ENCODE peak calls at places on chromosomes 7 and 10, in ten cellular contexts. V is astrocyte of the spinal cord, R is mucosa of descending colon, E is GM10248, Z is uterus, J is psoas muscle, C is epithelial cell of esophagus, M is HFFc6, T is cardiac muscle cell, B is GM12865. Y is an unnamed sample.

GRCh38 chr10:86252573-86252972 is 114.0 kb downstream of the GRID1 start:
- DNase-seq in V (no peak), C (no peak), M (no peak), E (no peak), Z (no peak), J (no peak), B (no peak), R (no peak), T (no peak), Y (no peak)

GRCh38 chr10:22626784-22627183 is 87.6 kb downstream of the PIP4K2A start:
- DNase-seq in J (no peak), Z (no peak), T (no peak), M (no peak), B (no peak), E (no peak), C (no peak), R (no peak), V (no peak), Y (no peak)

GRCh38 chr10:31322647-31323046 is 3.6 kb downstream of the ZEB1 start:
- DNase-seq in B (peak), V (no peak), J (no peak), R (no peak), T (no peak), C (no peak), Z (no peak), M (no peak), E (peak), Y (no peak)

GRCh38 chr7:130874071-130874915 is 140.3 kb upstream of the KLF14 start:
- DNase-seq in M (no peak), V (no peak), Z (no peak), J (no peak), T (no peak), C (no peak), R (no peak), E (no peak), B (no peak), Y (no peak)

GRCh38 chr7:139737221-139738100 is 40.3 kb downstream of the HIPK2 start:
- DNase-seq in B (no peak), T (no peak), J (no peak), E (no peak), V (peak), C (no peak), Z (no peak), R (no peak), M (no peak), Y (no peak)

GRCh38 chr7:115477193-115477651 is 553.3 kb downstream of the TFEC start:
- DNase-seq in Z (peak), T (peak), J (peak), E (no peak), V (peak), M (no peak), R (peak), C (peak), B (no peak), Y (peak)

GRCh38 chr7:23864984-23865383 is 155.0 kb downstream of the STK31 start:
- DNase-seq in Z (no peak), R (no peak), C (peak), E (no peak), B (no peak), J (no peak), V (peak), M (no peak), T (no peak), Y (no peak)

GRCh38 chr7:64621656-64622055 is 44.3 kb upstream of the ZNF107 start:
- DNase-seq in M (no peak), R (no peak), V (no peak), Z (no peak), B (no peak), E (no peak), C (no peak), T (no peak), J (no peak), Y (no peak)

GRCh38 chr7:152462995-152463713 is 27.4 kb upstream of the KMT2C start:
- DNase-seq in Z (peak), C (peak), R (no peak), J (no peak), T (peak), E (peak), B (no peak), V (peak), M (peak), Y (no peak)

GRCh38 chr7:69395072-69395714 is 203.1 kb upstream of the AUTS2 start:
- DNase-seq in T (no peak), M (no peak), Z (peak), C (no peak), R (no peak), V (peak), B (no peak), E (no peak), J (no peak), Y (no peak)

GRCh38 chr10:14056545-14057332 is 274.0 kb downstream of the FRMD4A start:
- DNase-seq in J (no peak), T (no peak), E (no peak), M (peak), B (no peak), C (peak), V (peak), R (no peak), Z (no peak), Y (no peak)

GRCh38 chr10:89426230-89426868 is 12.0 kb downstream of the IFIT5 start:
- DNase-seq in R (no peak), T (peak), J (no peak), V (peak), C (peak), Z (no peak), M (peak), B (peak), E (peak), Y (peak)

GRCh38 chr10:71878327-71879034 is 27.4 kb upstream of the PSAP start:
- DNase-seq in B (peak), T (no peak), M (no peak), C (no peak), R (peak), V (no peak), J (no peak), E (no peak), Z (no peak), Y (no peak)

GRCh38 chr10:133309111-133309719 is 501 bp downstream of the ZNF511 start:
- DNase-seq in M (peak), B (peak), R (peak), J (peak), E (peak), T (peak), V (peak), Z (peak), C (peak), Y (peak)

GRCh38 chr7:42099837-42100508 is 137.0 kb downstream of the GLI3 start:
- DNase-seq in M (no peak), T (no peak), V (no peak), Z (no peak), B (no peak), R (no peak), C (peak), J (no peak), E (no peak), Y (no peak)

GRCh38 chr7:34747842-34748241 is 89.8 kb downstream of the NPSR1 start:
- DNase-seq in J (no peak), V (peak), C (peak), R (no peak), E (no peak), M (no peak), T (no peak), B (no peak), Z (no peak), Y (no peak)

GRCh38 chr7:142632291-142633134 is 116.8 kb upstream of the PRSS1 start:
- DNase-seq in C (peak), B (peak), E (peak), M (peak), V (peak), J (no peak), R (no peak), T (peak), Z (no peak), Y (peak)

GRCh38 chr10:66625709-66626590 is 299.9 kb upstream of the LRRTM3 start:
- DNase-seq in V (no peak), Z (no peak), J (no peak), R (no peak), E (no peak), C (no peak), M (no peak), T (no peak), B (no peak), Y (no peak)

GRCh38 chr10:60141916-60142559 is 235.7 kb upstream of the CCDC6 start:
- DNase-seq in V (no peak), Z (no peak), M (no peak), E (no peak), B (no peak), R (no peak), T (no peak), J (no peak), C (no peak), Y (no peak)

GRCh38 chr10:131323880-131324279 is 12.4 kb upstream of the TCERG1L start:
- DNase-seq in E (no peak), M (no peak), Z (no peak), T (no peak), B (no peak), C (no peak), R (no peak), V (no peak), J (no peak), Y (no peak)

GRCh38 chr7:3592438-3593134 is 291.5 kb downstream of the SDK1 start:
- DNase-seq in M (no peak), Z (no peak), V (peak), B (no peak), C (no peak), R (no peak), T (no peak), J (no peak), E (no peak), Y (no peak)
- TF ChIP-seq CTCF in M (no peak), Z (no peak), V (peak), B (no peak), C (no peak), R (no peak), T (no peak), J (no peak), E (no peak), Y (no peak)

GRCh38 chr10:37495415-37495814 is 362.0 kb downstream of the ZNF248 start:
- DNase-seq in B (peak), J (no peak), T (no peak), C (peak), Z (no peak), E (no peak), M (no peak), V (no peak), R (no peak), Y (no peak)
- TF ChIP-seq CTCF in B (peak), J (peak), T (no peak), C (peak), Z (peak), E (no peak), M (peak), V (no peak), R (no peak), Y (peak)

DNA sequence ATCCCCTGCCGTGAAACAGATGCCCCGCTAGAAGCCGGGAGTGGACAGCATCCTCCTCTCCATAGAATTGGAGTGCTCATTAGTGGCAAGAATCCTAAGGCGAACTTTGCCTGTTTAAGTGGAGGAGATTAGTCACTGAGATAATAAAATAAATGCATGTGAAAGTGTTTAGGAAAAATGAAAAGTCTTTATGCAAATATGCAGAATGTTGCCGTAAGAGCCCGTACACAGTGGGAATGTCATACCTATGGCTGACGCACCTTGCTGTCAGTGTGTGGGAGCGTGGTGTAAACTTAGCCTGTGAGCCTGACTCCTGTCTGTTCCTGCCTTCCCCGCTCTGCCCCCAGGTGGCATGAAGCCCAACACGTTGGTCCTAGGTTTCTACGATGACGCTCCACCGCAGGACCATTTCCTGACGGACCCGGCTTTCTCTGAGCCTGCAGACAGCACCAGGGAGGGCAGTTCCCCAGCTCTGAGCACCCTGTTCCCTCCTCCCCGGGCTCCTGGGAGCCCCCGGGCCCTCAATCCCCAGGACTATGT is 1.7 kb upstream of the TRIP6 start:
- DNase-seq in E (no peak), C (peak), Z (no peak), M (no peak), B (no peak), T (no peak), V (peak), J (no peak), R (no peak), Y (no peak)
- TF ChIP-seq CTCF in E (no peak), C (peak), Z (no peak), M (peak), B (no peak), T (no peak), V (no peak), J (no peak), R (no peak), Y (no peak)

GRCh38 chr7:156651472-156651871 is 10.9 kb downstream of the RNF32 start:
- DNase-seq in V (no peak), Z (no peak), R (no peak), C (no peak), B (no peak), M (no peak), J (no peak), T (no peak), E (no peak), Y (no peak)

GRCh38 chr7:156655232-156655628 is 14.7 kb downstream of the RNF32 start:
- DNase-seq in E (no peak), T (no peak), M (no peak), R (no peak), J (no peak), C (no peak), Z (no peak), V (no peak), B (peak), Y (no peak)

GRCh38 chr7:156652886-156653568 is 12.5 kb downstream of the RNF32 start:
- DNase-seq in R (no peak), J (no peak), Z (no peak), C (peak), E (no peak), B (no peak), V (peak), M (peak), T (no peak), Y (no peak)

GRCh38 chr7:156654511-156655231 is 14.1 kb downstream of the RNF32 start:
- DNase-seq in M (no peak), R (no peak), Z (no peak), T (no peak), B (peak), C (no peak), V (no peak), E (no peak), J (no peak), Y (no peak)

GRCh38 chr7:156650042-156650441 is 9.5 kb downstream of the RNF32 start:
- DNase-seq in V (no peak), M (peak), E (no peak), J (no peak), B (peak), T (no peak), R (peak), Z (no peak), C (peak), Y (peak)
- TF ChIP-seq CTCF in V (peak), M (peak), E (peak), J (no peak), B (peak), T (no peak), R (no peak), Z (no peak), C (peak), Y (no peak)

GRCh38 chr10:49613882-49614241 is at the start of gene CHAT:
- DNase-seq in V (no peak), J (peak), M (no peak), C (no peak), T (no peak), Z (no peak), E (no peak), R (no peak), B (no peak), Y (no peak)

GRCh38 chr10:49611166-49611814 is 1.2 kb downstream of the SLC18A3 start:
- DNase-seq in B (no peak), M (no peak), R (no peak), Z (no peak), E (no peak), V (no peak), J (peak), T (no peak), C (peak), Y (no peak)

GRCh38 chr10:49613160-49613881 is 516 bp upstream of the CHAT start:
- DNase-seq in E (no peak), B (no peak), C (no peak), Z (no peak), M (no peak), V (no peak), J (peak), T (no peak), R (no peak), Y (no peak)

GRCh38 chr10:49611815-49612512 is 1.9 kb downstream of the SLC18A3 start:
- DNase-seq in J (peak), M (no peak), T (no peak), E (no peak), C (no peak), V (no peak), B (no peak), R (no peak), Z (no peak), Y (no peak)

DNA sequence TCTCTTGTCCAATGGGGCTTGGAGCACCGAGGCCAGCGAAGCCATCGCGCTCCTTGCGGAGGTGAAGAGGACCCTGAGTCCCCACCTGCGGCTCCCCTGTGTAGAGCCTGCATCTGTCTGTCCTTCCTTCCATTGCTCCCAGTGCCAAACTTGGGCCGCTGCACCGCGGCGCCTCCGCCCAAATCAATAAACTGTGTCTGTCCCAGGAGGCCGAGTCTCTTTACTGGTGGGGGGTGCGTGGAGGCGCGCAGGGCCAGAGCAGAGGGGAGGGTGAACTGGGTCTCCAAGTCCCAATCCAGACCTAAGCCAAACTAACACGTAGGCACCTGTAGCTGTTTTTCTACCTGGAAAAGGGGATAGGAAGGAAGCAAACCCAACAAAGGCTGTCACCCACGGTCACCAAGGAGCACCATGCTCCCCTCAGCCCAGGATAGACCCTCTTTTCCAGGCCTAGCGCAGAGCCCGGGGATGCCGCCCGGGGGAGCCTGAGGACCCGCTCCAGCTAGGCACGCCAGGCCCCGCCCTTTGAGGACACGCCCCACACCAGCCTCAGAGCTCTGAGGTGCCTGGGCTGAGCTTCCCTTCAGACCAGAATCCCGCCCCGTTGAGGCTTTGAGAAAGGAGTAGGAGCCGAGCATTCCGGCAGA is 1.2 kb upstream of the CHAT start:
- DNase-seq in E (no peak), V (no peak), Z (no peak), C (no peak), B (no peak), J (peak), R (no peak), M (no peak), T (peak), Y (no peak)
- TF ChIP-seq CTCF in E (no peak), V (no peak), Z (no peak), C (no peak), B (no peak), J (no peak), R (no peak), M (no peak), T (no peak), Y (no peak)